ENCODE peak calls at places on chromosomes 7 and 10, in eight cellular contexts. Z is GM23338, Y is HCT116, L is GM23248, S is SK-N-SH, E is hepatocyte, X is MM.1S, O is PC-9. T is an unnamed sample. For H3K9me2, the result is how much of the 10 kb centered on the place peaks cover.

GRCh38 chr7:106313456-106313891 is 28.7 kb upstream of the NAMPT start:
- DNase-seq in O (peak), X (no peak), L (peak), Z (no peak), S (no peak), E (no peak), Y (no peak), T (no peak)

GRCh38 chr10:95814011-95814727 is 58.2 kb downstream of the ENTPD1 start:
- DNase-seq in Z (peak), L (peak), S (no peak), Y (no peak), E (no peak), X (no peak), O (peak), T (no peak)

GRCh38 chr10:11150255-11150731 is 132.6 kb downstream of the CELF2 start:
- DNase-seq in Y (no peak), L (no peak), Z (no peak), S (no peak), X (peak), O (no peak), E (no peak), T (no peak)

GRCh38 chr7:45980181-45980905 is 59.3 kb upstream of the IGFBP3 start:
- DNase-seq in Z (no peak), Y (no peak), X (no peak), S (no peak), L (peak), E (no peak), O (peak), T (no peak)

GRCh38 chr7:37986780-37987380 is 66.4 kb downstream of the EPDR1 start:
- DNase-seq in L (no peak), O (no peak), S (no peak), X (no peak), Y (no peak), Z (peak), E (no peak), T (no peak)

GRCh38 chr10:125102216-125102615 is 58.1 kb downstream of the CTBP2 start:
- DNase-seq in E (peak), Z (peak), X (no peak), Y (no peak), S (no peak), O (peak), L (peak), T (no peak)

GRCh38 chr10:72025400-72025799 is 61.2 kb downstream of the CHST3 start:
- DNase-seq in E (no peak), O (no peak), Y (no peak), X (no peak), S (no peak), L (no peak), Z (no peak), T (no peak)

GRCh38 chr7:101804642-101805401 is 12.6 kb upstream of the CUX1 start:
- DNase-seq in Y (peak), S (no peak), E (peak), X (peak), Z (peak), L (peak), O (no peak), T (peak)

GRCh38 chr10:6464862-6465430 is 115.1 kb downstream of the PRKCQ start:
- DNase-seq in E (no peak), X (no peak), L (no peak), Z (no peak), O (no peak), Y (no peak), S (no peak), T (no peak)

GRCh38 chr7:27165655-27166474 is 528 bp upstream of the HOXA9 start:
- DNase-seq in Y (no peak), S (no peak), E (no peak), X (no peak), L (peak), Z (peak), O (no peak), T (no peak)

GRCh38 chr7:154699421-154699820 is 303.5 kb downstream of the PAXIP1 start:
- DNase-seq in X (no peak), S (no peak), O (no peak), E (no peak), Y (no peak), Z (no peak), L (no peak), T (no peak)

GRCh38 chr7:90216080-90216674 is 4.6 kb downstream of the STEAP2 start:
- DNase-seq in Z (peak), X (no peak), E (no peak), Y (no peak), O (no peak), L (peak), S (no peak), T (no peak)

GRCh38 chr7:84701524-84702306 is 485.1 kb downstream of the SEMA3D start:
- DNase-seq in O (no peak), S (no peak), X (no peak), Y (peak), E (peak), L (peak), Z (no peak), T (no peak)

GRCh38 chr7:30436046-30436445 is 42.5 kb downstream of the NOD1 start:
- DNase-seq in Z (no peak), O (no peak), Y (no peak), L (no peak), X (no peak), S (no peak), E (no peak), T (no peak)

GRCh38 chr10:113228570-113228969 is 278.5 kb downstream of the TCF7L2 start:
- DNase-seq in L (peak), E (no peak), O (no peak), Y (no peak), S (no peak), X (no peak), Z (no peak), T (no peak)

GRCh38 chr7:91720255-91720937 is 160.1 kb downstream of the MTERF1 start:
- DNase-seq in X (no peak), Y (no peak), Z (no peak), E (no peak), S (no peak), L (peak), O (peak), T (no peak)

GRCh38 chr10:113059001-113059780 is 109.1 kb downstream of the TCF7L2 start:
- DNase-seq in Y (no peak), Z (no peak), S (peak), E (peak), O (no peak), L (peak), X (no peak), T (no peak)

GRCh38 chr10:90167174-90168064 is 466.0 kb downstream of the KIF20B start:
- DNase-seq in Z (no peak), S (no peak), X (no peak), L (no peak), O (no peak), E (no peak), Y (no peak), T (no peak)

GRCh38 chr7:30159698-30160143 is 24.9 kb downstream of the MTURN start:
- DNase-seq in E (peak), S (peak), Y (no peak), Z (peak), X (peak), L (peak), O (no peak), T (peak)

GRCh38 chr10:29922904-29923303 is 136.5 kb downstream of the JCAD start:
- DNase-seq in X (no peak), L (no peak), E (no peak), Z (peak), Y (no peak), S (no peak), O (no peak), T (no peak)

GRCh38 chr7:92402920-92403759 is 44.1 kb upstream of the GATAD1 start:
- DNase-seq in Z (peak), X (no peak), E (peak), Y (no peak), L (peak), S (no peak), O (no peak), T (no peak)

GRCh38 chr7:141003172-141004080 is 11.3 kb downstream of the MRPS33 start:
- DNase-seq in X (no peak), Y (no peak), S (no peak), E (peak), Z (no peak), O (no peak), L (no peak), T (no peak)

GRCh38 chr10:112203328-112204076 is 19.9 kb upstream of the GPAM start:
- DNase-seq in Y (no peak), L (peak), S (no peak), X (no peak), O (no peak), Z (no peak), E (no peak), T (peak)

GRCh38 chr7:926061-927030 is 28.1 kb downstream of the ADAP1 start:
- DNase-seq in Y (no peak), E (peak), O (no peak), Z (no peak), S (no peak), X (no peak), L (no peak), T (no peak)

GRCh38 chr10:88083597-88083989 is 220.2 kb downstream of the PTEN start:
- DNase-seq in L (no peak), X (no peak), Z (no peak), S (no peak), Y (no peak), O (no peak), E (no peak), T (no peak)

DNA sequence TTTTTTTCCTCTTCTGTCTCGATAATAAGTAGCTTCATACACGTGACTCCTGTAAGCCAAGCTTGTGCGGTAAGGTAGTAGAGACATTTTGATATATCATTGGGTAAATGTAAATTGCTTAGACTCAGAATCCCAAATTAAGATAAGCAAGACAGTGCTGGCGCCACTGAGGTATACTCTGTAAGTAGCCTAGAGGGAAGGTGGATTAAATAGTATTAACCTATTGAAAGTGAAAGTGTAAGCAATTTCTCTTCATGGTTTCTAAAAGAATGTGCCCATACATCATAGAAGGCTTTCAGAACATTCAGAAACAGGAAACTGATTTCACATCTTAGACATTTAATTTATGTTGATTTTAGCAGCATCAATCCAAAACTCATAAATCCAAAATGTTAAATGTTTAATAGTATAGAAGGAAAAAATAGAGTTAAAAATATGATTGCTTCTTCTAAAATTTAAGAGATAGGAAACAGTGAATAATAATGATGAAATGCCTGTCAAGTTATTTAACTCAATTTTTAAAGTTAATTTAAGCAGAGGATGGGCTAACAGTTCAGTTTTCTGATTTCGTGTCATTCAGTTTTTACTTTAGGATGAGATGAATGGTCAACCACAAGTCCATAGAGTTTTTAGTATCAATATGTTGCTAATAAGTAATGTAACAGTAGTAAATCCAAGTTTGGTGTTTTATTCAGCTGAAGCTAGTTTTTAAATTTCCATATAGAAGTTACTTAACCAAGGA is 36.8 kb downstream of the LRRC72 start:
- DNase-seq in X (peak), Z (no peak), S (no peak), O (no peak), Y (no peak), E (no peak), L (no peak), T (peak)
- H3K4me2 ChIP-seq in X (no peak), Z (no peak), S (peak), O (no peak), Y (no peak), E (peak), L (no peak), T (peak)

GRCh38 chr7:47734949-47735291 is 153.0 kb upstream of the TNS3 start:
- DNase-seq in Z (no peak), X (no peak), L (no peak), Y (no peak), O (no peak), E (no peak), S (no peak), T (no peak)

GRCh38 chr7:47737606-47738005 is 155.7 kb upstream of the TNS3 start:
- DNase-seq in X (no peak), Y (no peak), O (no peak), Z (no peak), E (no peak), L (no peak), S (no peak), T (no peak)

GRCh38 chr7:47735431-47736345 is 153.8 kb upstream of the TNS3 start:
- DNase-seq in X (no peak), E (no peak), Y (no peak), L (no peak), O (no peak), Z (no peak), S (no peak), T (no peak)

GRCh38 chr7:47738563-47739166 is 156.8 kb upstream of the TNS3 start:
- DNase-seq in E (no peak), S (no peak), Y (no peak), L (no peak), Z (no peak), X (no peak), O (no peak), T (no peak)

GRCh38 chr7:47734287-47734948 is 152.5 kb upstream of the TNS3 start:
- DNase-seq in X (no peak), Y (no peak), O (no peak), Z (no peak), S (no peak), L (no peak), E (no peak), T (no peak)
- H3K9me2 ChIP-seq in X (under half), Y (under half), O (under half), Z (under half), S (under half), L (under half), E (under half), T (under half)

GRCh38 chr10:32946108-32946507 is 11.9 kb downstream of the ITGB1 start:
- DNase-seq in Y (no peak), S (no peak), E (no peak), O (peak), X (no peak), L (no peak), Z (no peak), T (no peak)
- H2AFZ ChIP-seq in Y (no peak), S (no peak), E (no peak), O (no peak), X (no peak), L (no peak), Z (no peak), T (no peak)

DNA sequence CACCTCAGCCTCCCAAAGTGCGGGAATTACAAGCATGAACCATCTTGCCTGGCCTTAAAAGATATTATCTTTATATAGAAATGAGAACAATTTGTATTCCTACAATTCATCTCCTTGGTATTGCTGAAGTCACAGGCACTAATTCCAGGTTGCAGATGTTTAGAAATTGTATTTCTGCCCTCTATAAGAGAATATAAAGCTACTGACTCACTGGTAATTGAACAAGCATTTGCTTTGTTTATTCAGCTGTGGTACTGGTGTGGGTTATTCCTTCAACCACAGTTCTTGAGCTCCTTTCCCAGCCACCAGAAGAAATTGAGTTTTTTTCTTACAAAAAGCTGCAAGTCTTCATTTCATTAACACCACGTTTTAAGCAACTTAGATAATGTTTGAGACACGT is 29.0 kb upstream of the MPP7 start:
- DNase-seq in X (no peak), Z (no peak), L (peak), E (no peak), Y (no peak), S (no peak), O (no peak), T (no peak)
- H3K4me2 ChIP-seq in X (no peak), Z (no peak), L (no peak), E (no peak), Y (no peak), S (no peak), O (no peak), T (no peak)

T was measured in Karpas-422.